ENCODE peak calls at places on chromosomes 3 and 15, in nine cellular contexts. U, Q, L, S, Y, X, P, V and K are unnamed samples.

GRCh38 chr3:37591130-37591865 is 270.4 kb upstream of the CTDSPL start:
- DNase-seq in U (no peak), Q (no peak), L (no peak), S (no peak), Y (no peak), X (no peak), P (no peak), V (no peak), K (no peak)

GRCh38 chr15:64766041-64766440 is 9.3 kb downstream of the RBPMS2 start:
- DNase-seq in U (no peak), Q (no peak), L (no peak), S (no peak), Y (no peak), X (no peak), P (no peak), V (no peak), K (no peak)

GRCh38 chr3:16439163-16439847 is 74.2 kb downstream of the RFTN1 start:
- DNase-seq in U (no peak), Q (no peak), L (no peak), S (no peak), Y (no peak), X (no peak), P (no peak), V (no peak), K (no peak)

GRCh38 chr3:14369675-14370669 is 32.4 kb upstream of the SLC6A6 start:
- DNase-seq in U (peak), Q (peak), L (peak), S (no peak), Y (peak), X (no peak), P (peak), V (peak), K (peak)

GRCh38 chr15:59247364-59247763 is 40.7 kb downstream of the LDHAL6B start:
- DNase-seq in U (peak), Q (peak), L (peak), S (peak), Y (peak), X (peak), P (peak), V (peak), K (peak)

GRCh38 chr3:151290673-151291072 is 12.3 kb upstream of the P2RY14 start:
- DNase-seq in U (peak), Q (no peak), L (no peak), S (no peak), Y (no peak), X (no peak), P (no peak), V (peak), K (no peak)

GRCh38 chr15:90683876-90684275 is 33.3 kb upstream of the BLM start:
- DNase-seq in U (no peak), Q (no peak), L (no peak), S (no peak), Y (no peak), X (no peak), P (no peak), V (no peak), K (peak)

GRCh38 chr3:20080956-20081554 is 40.8 kb downstream of the KAT2B start:
- DNase-seq in U (peak), Q (peak), L (peak), S (no peak), Y (peak), X (peak), P (peak), V (no peak), K (no peak)